ENCODE peak calls at places on chromosomes 4 and X, in ten cellular contexts. U is colonic mucosa; O is ELF-1; M is T-cell; S is RPMI7951; F is AG04450; G is fibroblast of the aortic adventitia; R is CD8-positive, alpha-beta memory T cell; J is MCF 10A; Z is cardiac muscle cell. A is an unnamed sample.

GRCh38 chrX:107123750-107124149 is 5.1 kb upstream of the RBM41 start:
- DNase-seq in U (no peak), O (no peak), M (no peak), S (no peak), F (no peak), G (no peak), R (no peak), J (peak), Z (no peak), A (no peak)

GRCh38 chrX:5876984-5877655 is 351.5 kb downstream of the NLGN4X start:
- DNase-seq in U (no peak), O (peak), M (no peak), S (peak), F (no peak), G (no peak), R (no peak), J (no peak), Z (no peak), A (peak)

GRCh38 chr4:26823583-26823982 is 37.1 kb upstream of the STIM2 start:
- DNase-seq in U (no peak), O (no peak), M (no peak), S (no peak), F (no peak), G (no peak), R (no peak), J (no peak), Z (no peak), A (no peak)

GRCh38 chr4:155705664-155706063 is 39.0 kb downstream of the GUCY1A1 start:
- DNase-seq in U (no peak), O (peak), M (no peak), S (peak), F (no peak), G (peak), R (no peak), J (no peak), Z (peak), A (peak)

GRCh38 chr4:82599336-82599735 is 37.5 kb upstream of the TMEM150C start:
- DNase-seq in U (no peak), O (peak), M (no peak), S (no peak), F (no peak), G (no peak), R (no peak), J (peak), Z (no peak), A (no peak)

GRCh38 chr4:17057035-17057434 is 158.6 kb upstream of the LDB2 start:
- DNase-seq in U (no peak), O (no peak), M (no peak), S (no peak), F (no peak), G (no peak), R (no peak), J (no peak), Z (no peak), A (no peak)

GRCh38 chr4:39706334-39706733 is 8.4 kb downstream of the UBE2K start:
- DNase-seq in U (peak), O (peak), M (no peak), S (peak), F (peak), G (peak), R (no peak), J (peak), Z (peak), A (peak)

GRCh38 chrX:154378059-154378798 is 866 bp upstream of the EMD start:
- DNase-seq in U (peak), O (no peak), M (no peak), S (peak), F (no peak), G (no peak), R (peak), J (peak), Z (peak), A (no peak)

GRCh38 chr4:133186845-133187244 is 37.8 kb downstream of the PCDH10 start:
- DNase-seq in U (no peak), O (no peak), M (no peak), S (no peak), F (no peak), G (peak), R (no peak), J (no peak), Z (no peak), A (no peak)

GRCh38 chr4:7388627-7389026 is 46.1 kb downstream of the PSAPL1 start:
- DNase-seq in U (no peak), O (no peak), M (no peak), S (no peak), F (no peak), G (no peak), R (no peak), J (no peak), Z (no peak), A (no peak)

GRCh38 chrX:38109042-38109904 is 102.9 kb downstream of the SYTL5 start:
- DNase-seq in U (peak), O (no peak), M (no peak), S (no peak), F (no peak), G (no peak), R (no peak), J (no peak), Z (no peak), A (no peak)

GRCh38 chr4:10730019-10730418 is 45.5 kb upstream of the CLNK start:
- DNase-seq in U (no peak), O (no peak), M (no peak), S (no peak), F (no peak), G (peak), R (no peak), J (no peak), Z (no peak), A (no peak)

GRCh38 chr4:107618656-107619055 is 101.4 kb downstream of the PAPSS1 start:
- DNase-seq in U (no peak), O (no peak), M (no peak), S (no peak), F (no peak), G (no peak), R (no peak), J (no peak), Z (no peak), A (no peak)

GRCh38 chr4:40317921-40318658 is 17.0 kb upstream of the CHRNA9 start:
- DNase-seq in U (no peak), O (no peak), M (no peak), S (peak), F (no peak), G (no peak), R (no peak), J (peak), Z (peak), A (peak)

GRCh38 chr4:7666011-7666410 is 231.3 kb upstream of the PSAPL1 start:
- DNase-seq in U (no peak), O (no peak), M (no peak), S (no peak), F (no peak), G (no peak), R (no peak), J (no peak), Z (no peak), A (no peak)

GRCh38 chr4:55397521-55398321 is 2.0 kb downstream of the TMEM165 start:
- DNase-seq in U (no peak), O (peak), M (no peak), S (peak), F (no peak), G (peak), R (no peak), J (peak), Z (peak), A (peak)

GRCh38 chr4:39045791-39046221 is 13.6 kb upstream of the TMEM156 start:
- DNase-seq in U (no peak), O (peak), M (no peak), S (peak), F (no peak), G (peak), R (no peak), J (peak), Z (peak), A (peak)

GRCh38 chr4:172270421-172270820 is 457.2 kb downstream of the GALNTL6 start:
- DNase-seq in U (no peak), O (no peak), M (no peak), S (no peak), F (no peak), G (no peak), R (no peak), J (peak), Z (no peak), A (no peak)

GRCh38 chrX:16869393-16870094 is 618 bp downstream of the RBBP7 start:
- DNase-seq in U (peak), O (peak), M (peak), S (peak), F (no peak), G (no peak), R (peak), J (peak), Z (peak), A (peak)

GRCh38 chrX:110418220-110418856 is 59.7 kb downstream of the RTL9 start:
- DNase-seq in U (no peak), O (peak), M (no peak), S (peak), F (peak), G (peak), R (no peak), J (no peak), Z (peak), A (peak)

GRCh38 chr4:3300198-3300671 is 7.4 kb downstream of the RGS12 start:
- DNase-seq in U (peak), O (peak), M (no peak), S (no peak), F (no peak), G (no peak), R (peak), J (no peak), Z (no peak), A (no peak)

GRCh38 chr4:78864405-78865024 is 74.7 kb downstream of the PAQR3 start:
- DNase-seq in U (no peak), O (no peak), M (peak), S (peak), F (peak), G (peak), R (no peak), J (peak), Z (peak), A (peak)

GRCh38 chrX:28901637-28902036 is 314.4 kb downstream of the IL1RAPL1 start:
- DNase-seq in U (no peak), O (no peak), M (no peak), S (no peak), F (peak), G (peak), R (no peak), J (no peak), Z (no peak), A (no peak)

A was measured in fibroblast of villous mesenchyme.